ENCODE peak calls at places on chromosomes 11 and 22, in ten cellular contexts. H is HuH-7; W is naive thymus-derived CD4-positive, alpha-beta T cell; C is fibroblast of pulmonary artery; Q is astrocyte; G is germinal center; T is activated CD4-positive, alpha-beta T cell treated with anti-CD3 and anti-CD28 coated beads, Interleukin-2, amount 10 ng/mL, durations not matched to agents 7 days and 5 days; X is T-helper 2 cell; N is left cardiac atrium; L is Calu3. V is an unnamed sample.

GRCh38 chr11:66371627-66372415 is at the start of gene SLC29A2:
- DNase-seq in H (peak), W (peak), C (no peak), Q (no peak), G (peak), T (peak), X (peak), N (peak), L (peak), V (peak)

GRCh38 chr11:12066799-12067508 is 43.4 kb upstream of the MICAL2 start:
- DNase-seq in H (no peak), W (no peak), C (peak), Q (no peak), G (no peak), T (no peak), X (no peak), N (no peak), L (peak), V (peak)

GRCh38 chr22:38859581-38860290 is 12.3 kb downstream of the CBX6 start:
- DNase-seq in H (no peak), W (no peak), C (no peak), Q (no peak), G (no peak), T (no peak), X (no peak), N (no peak), L (no peak), V (no peak)

GRCh38 chr22:39563571-39564428 is 6.8 kb upstream of the CACNA1I start:
- DNase-seq in H (no peak), W (no peak), C (no peak), Q (no peak), G (no peak), T (no peak), X (no peak), N (no peak), L (no peak), V (no peak)

GRCh38 chr11:115611343-115611742 is 107.1 kb upstream of the CADM1 start:
- DNase-seq in H (no peak), W (no peak), C (no peak), Q (no peak), G (no peak), T (no peak), X (no peak), N (no peak), L (no peak), V (no peak)

GRCh38 chr11:26626346-26626745 is 54.3 kb upstream of the MUC15 start:
- DNase-seq in H (no peak), W (no peak), C (peak), Q (no peak), G (no peak), T (no peak), X (no peak), N (no peak), L (no peak), V (no peak)

GRCh38 chr22:42769574-42770447 is 49.1 kb upstream of the A4GALT start:
- DNase-seq in H (peak), W (no peak), C (peak), Q (peak), G (peak), T (no peak), X (no peak), N (peak), L (peak), V (peak)

GRCh38 chr11:67029146-67029545 is 6.2 kb downstream of the SYT12 start:
- DNase-seq in H (no peak), W (no peak), C (peak), Q (peak), G (no peak), T (no peak), X (no peak), N (no peak), L (no peak), V (no peak)

GRCh38 chr22:39266398-39267030 is 21.7 kb upstream of the PDGFB start:
- DNase-seq in H (no peak), W (no peak), C (peak), Q (no peak), G (no peak), T (no peak), X (no peak), N (no peak), L (no peak), V (no peak)

GRCh38 chr11:79054636-79055035 is 386.2 kb downstream of the TENM4 start:
- DNase-seq in H (no peak), W (no peak), C (peak), Q (peak), G (no peak), T (no peak), X (no peak), N (no peak), L (peak), V (no peak)

GRCh38 chr11:64372802-64373597 is 14.0 kb downstream of the RPS6KA4 start:
- DNase-seq in H (peak), W (no peak), C (no peak), Q (no peak), G (no peak), T (no peak), X (no peak), N (no peak), L (peak), V (peak)

GRCh38 chr22:49587421-49587820 is 240.3 kb downstream of the BRD1 start:
- DNase-seq in H (no peak), W (no peak), C (no peak), Q (no peak), G (no peak), T (no peak), X (no peak), N (no peak), L (no peak), V (no peak)

GRCh38 chr22:30314918-30315317 is 11.8 kb downstream of the TBC1D10A start:
- DNase-seq in H (no peak), W (no peak), C (no peak), Q (peak), G (no peak), T (no peak), X (peak), N (no peak), L (no peak), V (no peak)